ENCODE peak calls at places on chromosomes 11 and 22, in four cellular contexts. F is GM12878, J is HepG2, Q is H1. Y is an unnamed sample.

GRCh38 chr22:37566903-37567798 is 6.9 kb downstream of the CDC42EP1 start:
- DNase-seq in F (peak), J (peak), Q (peak), Y (peak)

GRCh38 chr11:33987545-33987944 is 64.0 kb upstream of the CAPRIN1 start:
- DNase-seq in F (no peak), Q (no peak), J (no peak), Y (no peak)

GRCh38 chr22:30195245-30196140 is 51.1 kb downstream of the LIF start:
- DNase-seq in J (peak), Q (no peak), F (no peak), Y (no peak)

GRCh38 chr22:42801537-42802165 is 55.4 kb downstream of the ARFGAP3 start:
- DNase-seq in Q (no peak), J (no peak), F (no peak), Y (no peak)

GRCh38 chr11:58133329-58134076 is 8.2 kb upstream of the OR9I1 start:
- DNase-seq in F (no peak), J (no peak), Q (no peak), Y (no peak)

GRCh38 chr11:78562398-78562797 is 12.3 kb downstream of the NARS2 start:
- DNase-seq in Q (no peak), F (no peak), J (no peak), Y (no peak)

GRCh38 chr11:116033931-116034553 is 529.8 kb upstream of the CADM1 start:
- DNase-seq in J (no peak), Q (no peak), F (no peak), Y (no peak)

GRCh38 chr11:63563201-63564055 is at the start of gene PLAAT2:
- DNase-seq in Q (peak), J (no peak), F (no peak), Y (no peak)

GRCh38 chr11:8219257-8220021 is 44.2 kb downstream of the LMO1 start:
- DNase-seq in J (peak), F (no peak), Q (peak), Y (peak)

GRCh38 chr22:33513388-33514336 is 406.6 kb downstream of the LARGE1 start:
- DNase-seq in F (no peak), J (peak), Q (no peak), Y (no peak)

GRCh38 chr11:78615724-78616123 is 41.1 kb upstream of the NARS2 start:
- DNase-seq in F (no peak), J (peak), Q (no peak), Y (no peak)

GRCh38 chr11:64776425-64776824 is 1.9 kb downstream of the SF1 start:
- DNase-seq in Q (no peak), J (no peak), F (no peak), Y (no peak)

GRCh38 chr11:62961017-62961416 is 23.8 kb downstream of the SLC22A6 start:
- DNase-seq in Q (no peak), J (no peak), F (no peak), Y (no peak)

GRCh38 chr22:38867496-38868285 is 4.3 kb downstream of the CBX6 start:
- DNase-seq in F (no peak), J (no peak), Q (no peak), Y (no peak)

GRCh38 chr22:20267441-20268288 is 453 bp downstream of the RTN4R start:
- DNase-seq in Q (peak), J (no peak), F (no peak), Y (peak)

GRCh38 chr11:280762-281485 is 2.7 kb downstream of the NLRP6 start:
- DNase-seq in Q (peak), J (no peak), F (no peak), Y (no peak)
- TF ChIP-seq CREB1 in Q (no peak), J (no peak), F (no peak), Y (no peak)

GRCh38 chr11:124174001-124174400 is 9.1 kb upstream of the OR10D3 start:
- DNase-seq in Q (no peak), J (peak), F (no peak), Y (peak)
- TF ChIP-seq BRCA1 in Q (no peak), J (no peak), F (no peak), Y (no peak)

GRCh38 chr11:46698597-46698996 is 1.8 kb downstream of the ARHGAP1 start:
- DNase-seq in J (no peak), F (no peak), Q (no peak), Y (peak)
- TF ChIP-seq CREB1 in J (no peak), F (no peak), Q (no peak), Y (no peak)

GRCh38 chr11:59962103-59962474 is 1.7 kb upstream of the OOSP4A start:
- DNase-seq in F (no peak), Q (no peak), J (no peak), Y (no peak)

GRCh38 chr11:59963733-59964132 is at the start of gene OOSP4A:
- DNase-seq in Q (no peak), J (no peak), F (no peak), Y (no peak)

GRCh38 chr11:59968395-59968783 is 4.6 kb downstream of the OOSP4A start:
- DNase-seq in Q (no peak), F (no peak), J (no peak), Y (no peak)

GRCh38 chr11:59967677-59968394 is 4.0 kb downstream of the OOSP4A start:
- DNase-seq in F (no peak), Q (no peak), J (no peak), Y (no peak)

DNA sequence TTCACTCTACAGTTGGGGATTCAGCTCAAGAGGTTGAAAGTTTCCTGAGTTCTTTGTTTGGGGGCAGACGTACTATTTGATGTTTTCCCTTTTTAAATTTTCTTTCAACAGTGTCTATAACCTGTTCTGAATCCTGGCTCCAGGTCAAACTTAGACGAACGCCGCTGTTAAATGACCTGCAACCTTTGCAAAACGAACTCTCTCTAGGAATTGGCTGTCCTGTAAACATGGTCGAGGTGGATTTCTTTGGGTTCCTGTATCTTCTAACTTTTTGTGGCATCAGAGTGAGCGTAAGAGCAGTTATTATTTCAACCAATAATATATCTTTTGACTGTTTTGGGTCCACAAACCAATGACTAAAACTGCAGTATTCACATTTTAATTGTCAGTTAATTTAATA is 1.6 kb downstream of the OOSP4A start:
- DNase-seq in Q (no peak), J (no peak), F (no peak), Y (no peak)
- TF ChIP-seq BRCA1 in Q (no peak), J (no peak), F (no peak), Y (no peak)

DNA sequence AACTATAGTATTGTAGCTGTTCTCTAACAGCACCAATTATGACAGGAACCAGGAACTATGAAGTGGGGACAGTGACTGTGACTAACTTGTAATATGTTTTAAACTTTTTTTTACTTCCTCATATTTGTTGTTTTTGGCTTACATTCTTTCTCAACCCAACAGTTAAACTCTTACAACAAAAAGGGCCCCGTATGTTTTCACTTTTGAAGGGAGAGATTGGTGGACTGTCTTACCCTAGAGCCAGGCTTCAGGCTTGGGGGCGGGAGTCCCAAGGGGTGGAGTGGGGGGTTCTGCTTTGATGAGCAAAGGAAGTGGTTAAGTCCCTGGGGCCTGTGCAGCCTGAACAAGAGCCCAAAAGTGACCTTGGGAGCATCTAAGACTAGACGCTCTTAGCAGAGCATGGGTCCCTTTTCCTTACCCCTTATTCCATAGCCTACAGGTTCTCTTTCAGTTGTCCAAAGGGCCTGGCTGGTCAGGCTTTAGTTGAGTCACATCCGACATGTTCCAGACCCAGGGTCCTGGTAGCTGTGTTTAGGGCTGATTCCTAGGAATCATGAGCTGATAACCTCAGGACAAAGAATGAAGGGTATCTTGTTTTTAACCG is 38.8 kb downstream of the STIM1 start:
- DNase-seq in J (no peak), F (peak), Q (no peak), Y (peak)
- TF ChIP-seq CREB1 in J (no peak), F (peak), Q (no peak), Y (no peak)

DNA sequence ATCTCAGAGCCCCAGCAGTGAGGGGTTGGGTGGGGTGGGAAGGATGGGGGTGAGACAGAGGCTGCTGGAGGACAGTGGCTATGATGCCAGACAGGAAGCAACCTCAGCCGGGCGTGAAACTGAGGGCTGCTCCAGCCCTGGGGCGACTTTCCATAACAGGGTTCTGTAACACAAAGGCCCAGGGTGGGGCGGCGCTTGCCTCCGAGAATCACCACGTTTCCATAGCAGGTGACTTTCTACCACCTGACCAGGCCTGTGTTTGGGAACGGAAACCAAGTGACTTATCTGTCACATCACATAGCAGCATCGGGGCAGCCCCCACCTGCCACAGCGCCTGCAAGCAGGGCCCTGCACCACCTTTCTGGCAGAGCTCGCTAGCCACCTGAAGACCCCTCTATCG is 85.8 kb downstream of the TRMU start:
- DNase-seq in F (peak), J (no peak), Q (no peak), Y (no peak)
- TF ChIP-seq BRCA1 in F (no peak), J (no peak), Q (no peak), Y (no peak)

Y was measured in K562.